ENCODE peak calls at places on chromosomes 13 and 19, in four cellular contexts. P is brain microvascular endothelial cell; T is H9; M is effector memory CD4-positive, alpha-beta T cell. G is an unnamed sample.
A peak's percentile ranks its signal among the peaks of the same experiment; 100 is the strongest.

GRCh38 chr19:14503285-14503684 is 7.4 kb upstream of the GIPC1 start:
- DNase-seq in P (no peak), T (no peak), M (no peak), G (no peak)

GRCh38 chr19:6568816-6569215 is 22.1 kb downstream of the CD70 start:
- DNase-seq in P (no peak), T (no peak), M (no peak), G (no peak)

GRCh38 chr19:41995959-41996797 is 2.1 kb upstream of the ATP1A3 start:
- DNase-seq in P (no peak), T (peak; percentile 69), M (no peak), G (peak; percentile 78)

GRCh38 chr13:32115069-32115468 is 83.5 kb downstream of the FRY start:
- DNase-seq in P (no peak), T (no peak), M (no peak), G (no peak)

GRCh38 chr13:78499802-78500201 is 103.5 kb downstream of the POU4F1 start:
- DNase-seq in P (no peak), T (peak; percentile 33), M (no peak), G (no peak)

GRCh38 chr13:80361883-80362327 is 21.0 kb upstream of the SPRY2 start:
- DNase-seq in P (peak; percentile 6), T (peak; percentile 36), M (no peak), G (peak; percentile 80)

GRCh38 chr19:20999731-21000352 is 20.6 kb upstream of the ZNF430 start:
- DNase-seq in P (peak; percentile 87), T (peak; percentile 96), M (peak; percentile 82), G (peak; percentile 97)

GRCh38 chr19:58034476-58034790 is 608 bp downstream of the ZSCAN1 start:
- DNase-seq in P (no peak), T (no peak), M (no peak), G (peak; percentile 64)

GRCh38 chr19:55147408-55148251 is 1.4 kb downstream of the TNNT1 start:
- DNase-seq in P (no peak), T (peak; percentile 61), M (no peak), G (peak; percentile 68)

GRCh38 chr13:59300347-59301165 is 863.2 kb downstream of the DIAPH3 start:
- DNase-seq in P (no peak), T (no peak), M (no peak), G (no peak)

GRCh38 chr19:56309511-56310185 is 5.0 kb downstream of the ZSCAN5A start:
- DNase-seq in P (peak; percentile 36), T (peak; percentile 85), M (peak; percentile 26), G (peak; percentile 94)

GRCh38 chr19:1523412-1524205 is at the start of gene PLK5:
- DNase-seq in P (no peak), T (no peak), M (no peak), G (peak; percentile 73)

GRCh38 chr19:48403606-48404005 is 10.1 kb downstream of the GRIN2D start:
- DNase-seq in P (peak; percentile 75), T (peak; percentile 86), M (no peak), G (peak; percentile 90)

GRCh38 chr19:38635483-38636399 is 11.7 kb upstream of the ACTN4 start:
- DNase-seq in P (no peak), T (no peak), M (no peak), G (peak; percentile 70)

GRCh38 chr13:20475927-20476691 is 49.5 kb downstream of the CRYL1 start:
- DNase-seq in P (no peak), T (no peak), M (peak; percentile 57), G (peak; percentile 72)

GRCh38 chr13:33707449-33707848 is 110.5 kb upstream of the RFC3 start:
- DNase-seq in P (no peak), T (no peak), M (no peak), G (no peak)

GRCh38 chr19:17648786-17649185 is 39.4 kb downstream of the UNC13A start:
- DNase-seq in P (no peak), T (no peak), M (no peak), G (no peak)

GRCh38 chr13:34364633-34365032 is 546.7 kb downstream of the RFC3 start:
- DNase-seq in P (peak; percentile 64), T (no peak), M (no peak), G (no peak)

GRCh38 chr13:41985788-41986508 is 25.0 kb upstream of the VWA8 start:
- DNase-seq in P (peak; percentile 29), T (no peak), M (no peak), G (no peak)

GRCh38 chr13:57632276-57633140 is 964 bp downstream of the PCDH17 start:
- DNase-seq in P (no peak), T (peak; percentile 64), M (no peak), G (peak; percentile 85)

GRCh38 chr19:38209671-38210457 is 14.2 kb downstream of the DPF1 start:
- DNase-seq in P (no peak), T (peak; percentile 72), M (no peak), G (peak; percentile 76)

GRCh38 chr13:99974296-99974938 is 2.9 kb upstream of the ZIC5 start:
- DNase-seq in P (no peak), T (peak; percentile 59), M (no peak), G (peak; percentile 55)

GRCh38 chr13:37681295-37682032 is 82.9 kb upstream of the POSTN start:
- DNase-seq in P (peak; percentile 87), T (no peak), M (no peak), G (no peak)

GRCh38 chr13:25980255-25980654 is 71.6 kb downstream of the SHISA2 start:
- DNase-seq in P (peak; percentile 49), T (peak; percentile 80), M (no peak), G (peak; percentile 86)

GRCh38 chr13:107203146-107203847 is 635.4 kb upstream of the ARGLU1 start:
- DNase-seq in P (peak; percentile 15), T (peak; percentile 70), M (no peak), G (peak; percentile 82)

GRCh38 chr13:41696163-41697003 is 239.0 kb downstream of the RGCC start:
- DNase-seq in P (peak; percentile 93), T (no peak), M (no peak), G (peak; percentile 48)

GRCh38 chr13:107450931-107451330 is 764.4 kb downstream of the LIG4 start:
- DNase-seq in P (peak; percentile 99), T (no peak), M (no peak), G (no peak)

GRCh38 chr13:23447927-23448326 is 14.4 kb upstream of the SACS start:
- DNase-seq in P (no peak), T (no peak), M (no peak), G (no peak)

GRCh38 chr13:102902789-102903347 is 57.0 kb downstream of the ERCC5 start:
- DNase-seq in P (no peak), T (peak; percentile 73), M (no peak), G (peak; percentile 75)

GRCh38 chr13:49563513-49563912 is 21.8 kb downstream of the RCBTB1 start:
- DNase-seq in P (no peak), T (no peak), M (no peak), G (no peak)

GRCh38 chr13:55999709-56000108 is 1141.0 kb upstream of the PRR20A start:
- DNase-seq in P (no peak), T (no peak), M (no peak), G (peak; percentile 71)

DNA sequence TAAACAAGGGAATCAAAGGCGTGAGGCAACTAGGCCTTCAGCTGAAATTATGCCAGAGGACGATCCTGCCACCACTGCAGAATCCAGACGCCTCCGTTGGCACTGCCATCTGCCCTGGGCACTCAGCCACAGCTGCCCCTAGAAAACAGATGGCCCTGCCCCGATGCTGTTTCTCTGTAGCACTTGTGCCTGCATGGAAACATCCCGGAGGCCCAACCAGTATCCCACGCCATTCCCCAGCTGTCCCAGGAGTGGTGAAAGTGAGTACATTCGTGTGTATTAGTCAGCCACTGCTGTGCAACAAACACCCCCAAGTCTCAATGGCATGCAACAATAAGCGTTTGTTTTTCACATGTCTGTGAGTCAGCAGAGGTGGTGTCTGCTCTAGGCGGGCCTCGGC is 8.9 kb upstream of the CRTC1 start:
- DNase-seq in P (no peak), T (no peak), M (no peak), G (no peak)
- H3K27ac ChIP-seq in P (no peak overlapping the region), T (no peak overlapping the region), M (no peak overlapping the region), G (no peak overlapping the region)

DNA sequence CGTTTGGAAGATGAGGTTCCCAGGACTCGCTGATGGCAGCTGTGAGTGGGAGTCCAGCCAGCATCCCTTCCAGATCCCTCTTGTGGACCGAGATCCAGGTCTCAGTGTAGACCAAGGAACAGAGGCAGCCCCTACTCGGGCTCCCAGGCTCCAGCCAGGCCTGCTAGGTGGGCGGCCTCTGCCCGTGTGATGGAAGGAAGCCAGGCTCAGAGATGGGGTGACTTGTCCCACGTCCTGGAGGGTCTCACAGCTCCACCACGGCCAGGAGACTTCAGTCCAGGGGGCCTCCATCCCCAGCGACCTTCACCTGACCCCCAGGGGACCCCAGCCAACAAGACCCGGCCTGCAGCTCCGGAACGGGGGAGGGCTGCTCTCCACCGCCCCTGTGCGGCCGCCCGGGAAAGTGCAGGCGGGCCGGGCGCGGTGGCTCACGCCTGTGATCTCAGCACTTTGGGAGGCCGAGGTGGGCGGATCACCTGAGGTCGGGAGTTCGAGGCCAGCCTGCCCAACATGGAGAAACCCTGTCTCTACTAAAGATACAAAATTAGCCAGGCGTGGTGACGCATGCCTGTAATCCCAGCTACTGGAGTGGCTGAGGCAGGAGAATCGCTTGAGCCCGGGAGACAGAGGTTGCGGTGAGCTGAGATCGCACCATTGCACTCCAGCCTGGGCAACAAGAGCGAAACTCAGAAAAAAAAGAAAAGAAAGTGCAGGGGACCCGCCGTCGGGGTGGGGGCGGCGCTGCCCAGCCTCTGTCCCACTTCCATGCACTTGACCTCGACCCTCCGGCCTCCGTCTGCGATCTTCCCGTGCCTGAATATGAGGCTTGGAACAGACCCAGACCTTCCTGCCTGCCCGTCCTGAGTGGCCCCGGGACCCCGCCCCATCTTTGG is 600 bp upstream of the MADCAM1 start:
- DNase-seq in P (peak; percentile 11), T (peak; percentile 86), M (no peak), G (peak; percentile 92)
- H3K27me3 ChIP-seq in P (peaks cover 19% of the 10 kb centered on the region), T (peaks cover 14% of the 10 kb centered on the region), M (peaks cover 13% of the 10 kb centered on the region), G (peaks cover 24% of the 10 kb centered on the region)

GRCh38 chr13:94119360-94119936 is 360.0 kb downstream of the DCT start:
- DNase-seq in P (no peak), T (no peak), M (no peak), G (no peak)
- H3K27ac ChIP-seq in P (no peak overlapping the region), T (no peak overlapping the region), M (no peak overlapping the region), G (no peak overlapping the region)

DNA sequence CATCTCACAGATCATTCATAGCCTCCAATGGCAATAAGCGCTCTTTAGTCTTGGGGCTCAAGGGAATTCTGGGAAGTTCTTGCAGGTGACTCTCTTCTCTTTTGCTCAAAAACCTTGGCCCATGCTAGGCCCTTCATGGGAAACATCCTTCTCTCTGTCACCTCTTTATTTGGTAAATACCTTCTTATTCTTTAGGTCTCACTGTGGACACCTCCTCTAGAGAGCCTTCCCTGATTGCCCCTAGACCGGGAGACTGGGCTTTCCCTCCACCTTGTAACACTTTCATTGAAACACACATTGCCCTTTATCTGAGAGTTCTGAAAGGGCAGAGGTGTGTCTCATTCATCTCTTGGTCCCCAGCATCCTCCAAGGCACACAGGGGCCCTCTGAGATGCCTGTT is 1.9 kb downstream of the C19orf81 start:
- DNase-seq in P (no peak), T (no peak), M (no peak), G (no peak)
- H3K27me3 ChIP-seq in P (no peaks in the 10 kb centered on the region), T (no peaks in the 10 kb centered on the region), M (peaks cover 4% of the 10 kb centered on the region), G (no peaks in the 10 kb centered on the region)

GRCh38 chr19:45597425-45598111 is 4.4 kb downstream of the GPR4 start:
- DNase-seq in P (no peak), T (no peak), M (no peak), G (peak; percentile 60)
- H3K27ac ChIP-seq in P (no peak overlapping the region), T (no peak overlapping the region), M (no peak overlapping the region), G (no peak overlapping the region)